ENCODE peak calls at places on chromosomes 5 and 9, in four cellular contexts. K is fibroblast of mammary gland, Y is left ventricle myocardium inferior, R is prostate gland. B is an unnamed sample.

GRCh38 chr9:121299467-121300282 is 31.7 kb downstream of the GSN start:
- DNase-seq in Y (peak; percentile 93), R (no peak), K (no peak), B (peak; percentile 60)

GRCh38 chr5:6792911-6793451 is 79.7 kb downstream of the TENT4A start:
- DNase-seq in K (no peak), Y (no peak), R (no peak), B (no peak)

GRCh38 chr9:91758491-91758981 is 191.5 kb downstream of the ROR2 start:
- DNase-seq in K (peak; percentile 69), Y (no peak), R (peak; percentile 19), B (peak; percentile 78)

GRCh38 chr5:43270686-43271085 is 42.5 kb downstream of the HMGCS1 start:
- DNase-seq in K (no peak), Y (no peak), R (no peak), B (no peak)

GRCh38 chr9:134548618-134549017 is 93.0 kb upstream of the COL5A1 start:
- DNase-seq in Y (peak; percentile 5), K (no peak), R (no peak), B (no peak)

GRCh38 chr9:126000731-126001580 is 253.8 kb downstream of the PBX3 start:
- DNase-seq in Y (no peak), R (no peak), K (no peak), B (no peak)

GRCh38 chr5:107294151-107294550 is 376.6 kb downstream of the EFNA5 start:
- DNase-seq in K (no peak), Y (no peak), R (no peak), B (no peak)

GRCh38 chr9:113181165-113181564 is 30.4 kb downstream of the SLC31A2 start:
- DNase-seq in K (no peak), Y (no peak), R (no peak), B (no peak)

GRCh38 chr5:151155777-151156731 is 1.5 kb downstream of the ANXA6 start:
- DNase-seq in Y (no peak), K (peak; percentile 63), R (no peak), B (peak; percentile 62)
- TF ChIP-seq CTCF in Y (no peak), K (no peak), R (no peak), B (no peak)

DNA sequence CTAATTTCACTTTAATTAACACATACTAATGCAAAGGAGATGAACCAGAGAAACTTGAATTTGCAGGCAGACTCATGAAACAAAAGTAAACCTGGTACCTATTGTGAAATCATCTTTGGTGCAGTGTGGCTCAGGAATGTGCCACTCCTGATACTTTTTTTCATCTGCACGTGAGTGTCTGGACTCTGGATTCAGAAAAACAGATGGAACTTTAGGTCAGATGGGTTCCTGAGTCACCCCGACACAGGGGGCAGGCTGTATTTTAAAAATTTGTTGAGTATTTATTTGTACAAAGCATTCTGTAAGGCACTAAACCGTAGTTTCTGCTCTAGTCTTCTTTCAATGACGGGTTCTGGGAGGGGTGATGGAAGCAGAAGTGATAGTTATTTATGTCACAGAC is 52.2 kb upstream of the TUT7 start:
- DNase-seq in Y (no peak), R (peak; percentile 67), K (peak; percentile 97), B (peak; percentile 74)
- H3K4me3 ChIP-seq in Y (no peak overlapping the region), R (no peak overlapping the region), K (no peak overlapping the region), B (no peak overlapping the region)

GRCh38 chr5:73170522-73170921 is 2.5 kb upstream of the TMEM174 start:
- DNase-seq in R (no peak), K (peak; percentile 53), Y (no peak), B (peak; percentile 53)
- TF ChIP-seq CTCF in R (peak; percentile 22), K (peak; percentile 94), Y (peak; percentile 45), B (peak; percentile 93)

DNA sequence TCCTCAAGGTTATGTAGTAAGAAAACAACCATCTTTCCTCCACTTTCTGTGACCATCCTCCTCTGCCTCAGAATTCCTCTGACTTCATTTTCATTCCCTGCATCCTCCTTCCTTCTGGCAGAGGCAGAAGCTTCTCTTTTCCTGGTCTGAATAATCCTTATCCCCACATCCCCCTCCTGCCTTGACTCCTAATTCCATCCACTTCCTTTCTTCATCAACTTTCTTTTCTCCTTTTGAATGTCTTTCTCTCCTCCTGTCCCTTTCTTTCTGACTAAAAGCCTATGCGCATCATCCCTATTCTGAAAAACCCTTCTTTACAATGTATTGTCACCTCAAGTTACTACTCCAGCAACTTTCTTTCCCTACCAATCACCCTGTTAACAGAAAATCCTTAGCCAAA is 79.0 kb downstream of the CDO1 start:
- DNase-seq in Y (no peak), R (no peak), K (no peak), B (no peak)
- H3K4me3 ChIP-seq in Y (no peak overlapping the region), R (no peak overlapping the region), K (no peak overlapping the region), B (no peak overlapping the region)

DNA sequence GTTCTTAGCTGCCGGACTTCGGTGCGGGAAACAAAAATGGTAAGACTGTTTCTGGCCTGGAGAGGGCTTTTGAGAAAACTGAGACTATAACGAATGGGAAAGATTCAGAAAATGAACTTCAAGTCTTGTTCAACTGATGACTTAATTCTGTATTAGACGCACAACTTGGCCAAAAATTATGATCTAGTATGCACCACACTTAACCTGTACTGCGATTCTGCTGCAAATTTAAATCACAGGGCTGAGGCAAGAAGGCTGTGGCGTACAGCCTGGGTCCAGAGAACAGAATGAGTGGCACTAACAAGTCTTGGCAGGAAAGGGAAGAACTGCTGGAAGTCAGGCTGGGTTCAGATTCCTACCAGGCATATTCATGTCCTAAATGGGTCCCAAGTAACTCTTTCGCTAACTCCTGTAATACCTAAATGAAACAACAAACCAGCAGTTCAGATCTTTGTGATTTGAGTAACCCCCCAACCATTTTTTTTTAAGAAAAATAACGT is 781 bp upstream of the COL23A1 start:
- DNase-seq in Y (no peak), R (no peak), K (no peak), B (no peak)
- TF ChIP-seq CTCF in Y (no peak), R (no peak), K (no peak), B (no peak)

GRCh38 chr5:143001764-143002351 is 231.7 kb downstream of the ARHGAP26 start:
- DNase-seq in Y (no peak), R (no peak), K (peak; percentile 59), B (peak; percentile 47)
- H3K4me3 ChIP-seq in Y (peak overlapping the region; percentile 13), R (no peak overlapping the region), K (no peak overlapping the region), B (no peak overlapping the region)

GRCh38 chr5:168833936-168834335 is 254.8 kb upstream of the PANK3 start:
- DNase-seq in R (no peak), Y (no peak), K (no peak), B (no peak)
- TF ChIP-seq CTCF in R (no peak), Y (no peak), K (no peak), B (no peak)

GRCh38 chr5:1883120-1883924 is 597 bp upstream of the IRX4 start:
- DNase-seq in Y (peak; percentile 36), R (no peak), K (no peak), B (no peak)

GRCh38 chr5:1883925-1884637 is 1.4 kb upstream of the IRX4 start:
- DNase-seq in Y (no peak), R (no peak), K (no peak), B (no peak)

GRCh38 chr5:1881273-1881586 is 1.5 kb downstream of the IRX4 start:
- DNase-seq in Y (no peak), R (no peak), K (peak; percentile 43), B (no peak)

GRCh38 chr5:1881731-1882336 is 891 bp downstream of the IRX4 start:
- DNase-seq in Y (no peak), R (no peak), K (no peak), B (no peak)

GRCh38 chr5:1882337-1883119 is at the start of gene IRX4:
- DNase-seq in K (peak; percentile 32), Y (no peak), R (peak; percentile 30), B (peak; percentile 25)
- H3K4me3 ChIP-seq in K (no peak within 1 kb of the TSS), Y (peak within 1 kb of the TSS; percentile 71), R (peak within 1 kb of the TSS; percentile 40), B (peak within 1 kb of the TSS; percentile 18)